ENCODE peak calls at places on chromosomes 7 and 10, in six cellular contexts. S is HCT116, F is endothelial cell, A is astrocyte, U is GM12865, N is AG04450. Z is an unnamed sample.

GRCh38 chr10:78212134-78212785 is 178.6 kb downstream of the RPS24 start:
- DNase-seq in S (no peak), U (no peak), N (no peak), A (peak), F (no peak), Z (no peak)

GRCh38 chr7:26664735-26665420 is 199.5 kb downstream of the SKAP2 start:
- DNase-seq in A (no peak), F (no peak), U (peak), S (no peak), N (no peak), Z (no peak)

GRCh38 chr10:116183733-116184447 is 89.1 kb downstream of the GFRA1 start:
- DNase-seq in F (peak), N (no peak), S (no peak), U (no peak), A (peak), Z (peak)

GRCh38 chr7:23539494-23539907 is 7.7 kb upstream of the TRA2A start:
- DNase-seq in S (no peak), A (no peak), F (no peak), N (no peak), U (peak), Z (no peak)

GRCh38 chr10:64397125-64397524 is 875.9 kb downstream of the REEP3 start:
- DNase-seq in F (no peak), N (no peak), S (no peak), A (no peak), U (no peak), Z (no peak)

GRCh38 chr7:2360791-2361190 is 6.2 kb downstream of the EIF3B start:
- DNase-seq in A (peak), U (no peak), F (no peak), N (no peak), S (no peak), Z (no peak)

GRCh38 chr7:115618676-115619075 is 411.9 kb downstream of the TFEC start:
- DNase-seq in A (peak), S (no peak), F (no peak), N (peak), U (no peak), Z (peak)

GRCh38 chr10:24944512-24945255 is 7.7 kb downstream of the PRTFDC1 start:
- DNase-seq in A (peak), F (no peak), N (no peak), U (peak), S (peak), Z (peak)

GRCh38 chr10:73954737-73955136 is 43.2 kb upstream of the VCL start:
- DNase-seq in F (no peak), S (no peak), A (no peak), U (no peak), N (no peak), Z (no peak)

GRCh38 chr7:93813514-93813913 is 77.0 kb downstream of the TFPI2 start:
- DNase-seq in A (no peak), U (no peak), F (no peak), N (no peak), S (no peak), Z (no peak)

GRCh38 chr7:18345641-18346234 is 149.8 kb upstream of the HDAC9 start:
- DNase-seq in S (peak), A (peak), F (peak), U (peak), N (no peak), Z (peak)

GRCh38 chr7:51452694-51453093 is 136.1 kb upstream of the COBL start:
- DNase-seq in N (no peak), A (no peak), F (no peak), U (no peak), S (no peak), Z (no peak)

GRCh38 chr7:40641717-40642116 is 506.9 kb downstream of the SUGCT start:
- DNase-seq in U (no peak), A (no peak), F (no peak), N (no peak), S (no peak), Z (no peak)

GRCh38 chr10:35699862-35700489 is 57.9 kb upstream of the FZD8 start:
- DNase-seq in U (no peak), S (no peak), A (no peak), N (no peak), F (no peak), Z (no peak)

GRCh38 chr7:20797174-20798080 is 10.7 kb upstream of the SP8 start:
- DNase-seq in N (no peak), A (no peak), S (no peak), F (no peak), U (peak), Z (no peak)

GRCh38 chr10:3786295-3786981 is 1.4 kb upstream of the KLF6 start:
- DNase-seq in N (no peak), F (no peak), U (peak), A (peak), S (peak), Z (no peak)

GRCh38 chr7:46202379-46202778 is 281.3 kb upstream of the IGFBP3 start:
- DNase-seq in S (no peak), U (no peak), A (no peak), N (no peak), F (no peak), Z (peak)

GRCh38 chr7:29035044-29035740 is 77.1 kb upstream of the TRIL start:
- DNase-seq in N (no peak), U (peak), A (peak), S (peak), F (no peak), Z (peak)

GRCh38 chr7:130152270-130153141 is 52.7 kb downstream of the TMEM209 start:
- DNase-seq in U (no peak), N (no peak), S (no peak), F (no peak), A (peak), Z (peak)

GRCh38 chr7:21355406-21355874 is 72.4 kb upstream of the SP4 start:
- DNase-seq in A (no peak), N (no peak), F (no peak), U (peak), S (no peak), Z (no peak)

GRCh38 chr7:116327751-116328150 is 117.4 kb downstream of the TES start:
- DNase-seq in F (no peak), N (peak), A (peak), U (no peak), S (peak), Z (peak)

GRCh38 chr10:35422236-35422635 is 85.9 kb downstream of the CCNY start:
- DNase-seq in U (no peak), S (no peak), A (no peak), F (no peak), N (no peak), Z (peak)

GRCh38 chr7:71851776-71852548 is 560.2 kb downstream of the CALN1 start:
- DNase-seq in U (no peak), S (no peak), N (no peak), A (peak), F (no peak), Z (no peak)

GRCh38 chr10:36670616-36671402 is 454.6 kb upstream of the ANKRD30A start:
- DNase-seq in F (no peak), N (no peak), U (no peak), S (no peak), A (no peak), Z (no peak)

GRCh38 chr10:1243486-1244182 is 187.4 kb downstream of the WDR37 start:
- DNase-seq in S (no peak), N (no peak), F (peak), A (no peak), U (no peak), Z (no peak)

GRCh38 chr7:1694551-1694950 is 24.5 kb downstream of the ELFN1 start:
- DNase-seq in S (no peak), F (no peak), A (no peak), U (no peak), N (no peak), Z (no peak)

DNA sequence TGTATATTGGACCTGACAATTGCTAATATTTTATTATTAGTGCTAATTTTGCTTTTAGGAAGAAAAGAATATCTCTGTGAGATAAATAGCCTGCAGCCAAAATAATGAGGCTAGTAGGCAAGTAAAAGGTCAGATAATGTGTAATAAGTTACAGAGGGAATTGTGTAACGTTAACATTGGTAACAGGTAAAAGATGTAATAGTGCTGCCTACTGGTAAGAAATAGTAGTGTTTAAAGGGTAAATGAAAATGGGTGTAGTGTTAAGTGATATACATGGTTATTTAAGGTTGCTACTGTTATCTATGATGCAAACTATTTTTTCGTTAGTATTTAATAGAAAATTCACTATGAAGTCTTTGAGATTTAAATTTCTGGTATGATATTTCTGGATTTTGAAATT is 9.2 kb upstream of the FOXP2 start:
- DNase-seq in F (no peak), U (peak), A (no peak), N (no peak), S (peak), Z (no peak)
- TF ChIP-seq CTCF in F (peak), U (peak), A (peak), N (peak), S (peak), Z (peak)

GRCh38 chr10:80443531-80443974 is 10.6 kb upstream of the TSPAN14 start:
- DNase-seq in A (no peak), F (peak), N (no peak), U (peak), S (no peak), Z (peak)
- TF ChIP-seq CTCF in A (peak), F (no peak), N (peak), U (peak), S (peak), Z (peak)

GRCh38 chr10:17113346-17113745 is 16.3 kb downstream of the CUBN start:
- DNase-seq in U (no peak), N (no peak), A (no peak), F (no peak), S (no peak), Z (peak)

GRCh38 chr10:17112566-17112965 is 17.0 kb downstream of the CUBN start:
- DNase-seq in U (no peak), A (no peak), F (no peak), N (no peak), S (no peak), Z (no peak)

GRCh38 chr10:17113889-17114288 is 15.7 kb downstream of the CUBN start:
- DNase-seq in U (no peak), N (peak), F (no peak), S (no peak), A (peak), Z (peak)

GRCh38 chr10:17116193-17116592 is 13.4 kb downstream of the CUBN start:
- DNase-seq in F (no peak), S (no peak), A (no peak), N (no peak), U (no peak), Z (no peak)

DNA sequence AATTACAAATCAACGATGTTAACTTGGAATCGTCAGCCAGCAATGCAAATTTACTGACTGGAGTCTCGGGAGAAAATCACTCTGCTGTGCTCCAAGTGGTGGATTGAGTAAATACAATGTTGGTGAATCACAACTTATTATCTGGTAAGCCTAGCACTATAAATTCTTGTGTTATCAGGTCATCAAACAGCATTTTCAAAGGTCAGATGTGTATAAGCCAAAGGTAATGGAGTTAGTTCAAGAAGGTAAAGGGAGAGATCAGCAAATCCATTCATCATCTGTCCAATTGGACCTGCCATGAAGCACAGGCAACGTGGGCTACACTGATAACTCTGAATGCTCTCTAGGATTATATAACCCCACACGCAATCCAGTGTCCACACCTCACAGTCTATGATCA is 13.9 kb downstream of the CUBN start:
- DNase-seq in A (peak), N (no peak), S (peak), F (no peak), U (no peak), Z (peak)
- TF ChIP-seq CTCF in A (peak), N (peak), S (no peak), F (no peak), U (no peak), Z (peak)

GRCh38 chr7:157715938-157716280 is 379.1 kb downstream of the DNAJB6 start:
- DNase-seq in U (no peak), F (no peak), S (no peak), N (no peak), A (no peak), Z (no peak)

GRCh38 chr7:157719008-157719682 is 382.3 kb downstream of the DNAJB6 start:
- DNase-seq in A (no peak), N (no peak), S (no peak), U (no peak), F (no peak), Z (no peak)

GRCh38 chr7:157717211-157718174 is 380.7 kb downstream of the DNAJB6 start:
- DNase-seq in A (no peak), F (no peak), S (no peak), N (no peak), U (no peak), Z (no peak)

GRCh38 chr7:157719705-157720655 is 383.2 kb downstream of the DNAJB6 start:
- DNase-seq in F (no peak), U (no peak), N (no peak), A (no peak), S (no peak), Z (no peak)

DNA sequence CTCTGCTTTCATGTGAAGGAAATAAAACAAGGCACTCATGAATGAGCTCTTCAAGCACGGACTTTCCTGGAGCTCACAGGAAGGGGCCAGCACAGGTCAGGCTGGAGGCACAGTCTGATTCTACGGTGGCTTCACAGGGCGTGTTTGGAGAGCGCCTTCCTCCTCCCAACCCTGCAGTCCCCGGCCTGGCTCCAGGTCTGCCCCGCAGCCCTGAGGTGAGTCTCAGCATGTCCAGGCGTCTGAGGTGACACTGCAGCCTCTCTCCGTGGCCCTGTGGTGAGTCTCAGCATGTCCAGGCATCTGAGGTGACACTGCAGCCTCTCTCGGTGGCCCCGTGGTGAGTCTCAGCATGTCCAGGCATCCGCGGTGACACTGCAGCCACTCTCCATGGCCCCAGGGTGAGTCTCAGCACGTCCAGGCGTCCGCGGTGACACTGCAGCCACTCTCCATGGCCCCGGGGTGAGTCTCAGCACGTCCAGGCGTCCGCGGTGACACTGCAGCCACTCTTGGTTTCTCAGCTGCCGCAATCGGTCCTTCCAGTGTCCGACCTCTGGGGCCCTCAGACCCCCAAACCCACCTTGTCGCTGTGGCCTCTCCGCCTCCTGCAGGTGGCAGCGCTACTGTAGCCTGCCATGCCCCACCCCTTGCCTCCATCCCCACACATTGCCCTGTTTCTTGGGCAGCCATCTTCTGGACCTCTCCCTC is 381.7 kb downstream of the DNAJB6 start:
- DNase-seq in U (no peak), A (no peak), N (no peak), F (no peak), S (no peak), Z (no peak)
- TF ChIP-seq CTCF in U (no peak), A (no peak), N (no peak), F (no peak), S (no peak), Z (no peak)

GRCh38 chr7:121334376-121334775 is 5.6 kb downstream of the WNT16 start:
- DNase-seq in S (no peak), U (no peak), F (no peak), N (no peak), A (no peak), Z (no peak)

GRCh38 chr7:121334875-121335648 is 6.3 kb downstream of the WNT16 start:
- DNase-seq in S (no peak), A (peak), U (no peak), N (peak), F (no peak), Z (peak)

GRCh38 chr7:121336579-121336978 is 7.8 kb downstream of the WNT16 start:
- DNase-seq in S (no peak), N (no peak), A (peak), F (no peak), U (no peak), Z (no peak)

GRCh38 chr7:121339082-121339481 is 10.3 kb downstream of the WNT16 start:
- DNase-seq in U (no peak), F (no peak), S (no peak), N (no peak), A (no peak), Z (no peak)

GRCh38 chr7:121337398-121337797 is 8.6 kb downstream of the WNT16 start:
- DNase-seq in U (peak), F (no peak), N (no peak), S (no peak), A (no peak), Z (no peak)
- TF ChIP-seq CTCF in U (peak), F (no peak), N (no peak), S (no peak), A (peak), Z (no peak)

GRCh38 chr10:97000487-97001182 is 168.5 kb downstream of the LCOR start:
- DNase-seq in S (no peak), U (no peak), A (no peak), N (no peak), F (peak), Z (no peak)
- TF ChIP-seq CTCF in S (no peak), U (peak), A (no peak), N (no peak), F (no peak), Z (peak)

DNA sequence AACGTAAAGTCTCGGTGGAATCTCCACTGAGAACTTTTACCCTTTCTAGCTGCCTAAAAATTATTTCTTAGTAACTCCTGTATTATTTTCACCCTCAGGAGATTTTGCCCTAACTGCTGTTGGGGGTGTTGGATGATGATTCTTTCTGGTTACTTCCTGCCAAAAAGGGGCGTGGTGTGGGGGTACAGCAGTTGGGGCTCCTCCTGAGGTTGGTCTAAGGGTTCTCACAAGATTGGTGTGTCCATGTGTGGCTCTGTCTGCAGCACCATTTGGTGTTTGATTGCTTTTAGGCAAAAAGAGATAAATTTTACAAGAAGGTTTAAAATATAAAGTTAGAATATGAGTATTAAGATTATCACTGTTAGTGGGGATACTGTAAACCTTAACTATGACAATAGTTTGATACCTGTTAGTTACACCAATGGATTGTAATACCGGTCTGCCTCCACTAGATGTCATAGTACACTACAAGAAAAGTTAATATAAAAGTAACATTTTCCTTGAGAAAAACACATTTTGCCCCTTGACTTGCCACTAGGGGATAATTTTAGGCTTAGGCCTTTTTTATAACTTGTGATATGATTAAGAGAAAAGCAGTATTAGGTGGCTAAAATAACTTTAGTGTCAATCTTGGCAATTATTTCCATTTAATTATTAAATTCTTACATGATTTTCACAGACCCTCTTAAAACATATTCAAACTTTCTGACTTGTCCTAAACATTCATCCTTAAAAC is 928.7 kb downstream of the IPMK start:
- DNase-seq in N (no peak), S (no peak), A (peak), U (peak), F (peak), Z (peak)
- TF ChIP-seq CTCF in N (peak), S (peak), A (peak), U (peak), F (peak), Z (peak)

GRCh38 chr7:17301491-17302101 is 3.1 kb downstream of the AHR start:
- DNase-seq in N (no peak), F (peak), U (peak), S (no peak), A (no peak), Z (peak)
- TF ChIP-seq CTCF in N (peak), F (peak), U (peak), S (peak), A (peak), Z (peak)